ENCODE peak calls at places on chromosomes 3 and 15, in ten cellular contexts. R is stimulated activated naive B cell treated with anti-CD40 and anti-IgM and Interleukin-4, amounts not matched to agents 10 μg/mL and 1 μg/mL and 100 μg/mL, for 72 hours; E is NCI-H460; X is NCI-H69; Q is kidney glomerular epithelial cell; B is activated T-helper 1 cell treated with Interleukin-2 at 50 U/mL for 16 hours; T is stimulated activated CD4-positive, alpha-beta T cell treated with anti-CD3 and anti-CD28 coated beads, TNF-alpha, amount 100 ng/mL, for 1 hour; L is activated T-cell treated with anti-CD3 and anti-CD28 coated beads, Interleukin-2, amount 50 U/mL, for 24 hours; F is stimulated activated naive CD8-positive, alpha-beta T cell treated with anti-CD3 and anti-CD28 coated beads, Interleukin-15, Interleukin-2, amounts not matched to agents 100 U/mL and 50 U/mL, for 24 hours; U is GM20000. G is an unnamed sample.

GRCh38 chr3:14370719-14371572 is 31.5 kb upstream of the SLC6A6 start:
- DNase-seq in R (no peak), E (no peak), X (peak), Q (no peak), B (no peak), T (no peak), L (no peak), F (no peak), U (no peak), G (no peak)

GRCh38 chr3:197846491-197846890 is 55.4 kb downstream of the LRCH3 start:
- DNase-seq in R (no peak), E (no peak), X (peak), Q (no peak), B (no peak), T (no peak), L (no peak), F (no peak), U (peak), G (no peak)

GRCh38 chr3:66407281-66408218 is 93.3 kb downstream of the LRIG1 start:
- DNase-seq in R (peak), E (peak), X (peak), Q (no peak), B (peak), T (peak), L (peak), F (peak), U (peak), G (peak)

GRCh38 chr3:74613566-74613965 is 893 bp downstream of the CNTN3 start:
- DNase-seq in R (no peak), E (no peak), X (peak), Q (no peak), B (no peak), T (no peak), L (no peak), F (no peak), U (no peak), G (no peak)

GRCh38 chr15:35958021-35958420 is 412.1 kb upstream of the DPH6 start:
- DNase-seq in R (no peak), E (no peak), X (peak), Q (no peak), B (no peak), T (no peak), L (no peak), F (no peak), U (no peak), G (no peak)

GRCh38 chr3:53354945-53355498 is 7.7 kb upstream of the DCP1A start:
- DNase-seq in R (no peak), E (no peak), X (no peak), Q (peak), B (no peak), T (no peak), L (no peak), F (no peak), U (no peak), G (no peak)

GRCh38 chr15:35545316-35545824 is 595 bp downstream of the DPH6 start:
- DNase-seq in R (no peak), E (peak), X (peak), Q (peak), B (no peak), T (no peak), L (no peak), F (peak), U (peak), G (peak)

GRCh38 chr3:48433472-48434118 is 3.7 kb upstream of the PLXNB1 start:
- DNase-seq in R (no peak), E (no peak), X (no peak), Q (peak), B (no peak), T (no peak), L (no peak), F (no peak), U (no peak), G (no peak)

GRCh38 chr3:23807161-23808015 is 1.6 kb downstream of the UBE2E1 start:
- DNase-seq in R (no peak), E (no peak), X (peak), Q (no peak), B (no peak), T (no peak), L (no peak), F (no peak), U (peak), G (no peak)

GRCh38 chr3:9903238-9903624 is 583 bp downstream of the IL17RE start:
- DNase-seq in R (no peak), E (no peak), X (peak), Q (peak), B (no peak), T (no peak), L (no peak), F (peak), U (no peak), G (no peak)

GRCh38 chr3:23319913-23320312 is 116.8 kb downstream of the UBE2E2 start:
- DNase-seq in R (no peak), E (no peak), X (no peak), Q (no peak), B (no peak), T (no peak), L (no peak), F (no peak), U (no peak), G (no peak)

GRCh38 chr3:135895106-135895733 is 70.3 kb upstream of the PPP2R3A start:
- DNase-seq in R (peak), E (peak), X (peak), Q (peak), B (no peak), T (no peak), L (peak), F (peak), U (peak), G (peak)